ENCODE peak calls at places on chromosomes 5 and 9, in six cellular contexts. Y is gastrocnemius medialis; A is IMR-90; W is osteoblast; Z is neural progenitor cell; G is CD4-positive, alpha-beta T cell. N is an unnamed sample. For H3K9me3, the result is how much of the 10 kb centered on the place peaks cover.

GRCh38 chr9:136493567-136493971 is 10.7 kb upstream of the SEC16A start:
- DNase-seq in Y (no peak), A (no peak), W (no peak), Z (no peak), G (no peak), N (no peak)

GRCh38 chr5:153534102-153534501 is 43.6 kb downstream of the GRIA1 start:
- DNase-seq in Y (no peak), A (no peak), W (no peak), Z (no peak), G (no peak), N (no peak)

GRCh38 chr9:36862206-36863145 is 171.6 kb downstream of the PAX5 start:
- DNase-seq in Y (no peak), A (peak), W (peak), Z (peak), G (no peak), N (no peak)

GRCh38 chr9:112839331-112839730 is 51.3 kb downstream of the SLC46A2 start:
- DNase-seq in Y (no peak), A (no peak), W (no peak), Z (no peak), G (no peak), N (no peak)

GRCh38 chr5:73363911-73364730 is 84.5 kb downstream of the FOXD1 start:
- DNase-seq in Y (no peak), A (peak), W (peak), Z (no peak), G (no peak), N (no peak)

GRCh38 chr5:173950829-173951228 is 38.1 kb upstream of the C5orf47 start:
- DNase-seq in Y (no peak), A (no peak), W (no peak), Z (no peak), G (no peak), N (no peak)

GRCh38 chr5:147522435-147522834 is 12.6 kb upstream of the DPYSL3 start:
- DNase-seq in Y (no peak), A (peak), W (no peak), Z (peak), G (no peak), N (no peak)

GRCh38 chr5:9699681-9700080 is 69.5 kb upstream of the TAS2R1 start:
- DNase-seq in Y (no peak), A (peak), W (no peak), Z (no peak), G (no peak), N (no peak)

GRCh38 chr9:134442486-134443168 is 116.4 kb downstream of the RXRA start:
- DNase-seq in Y (no peak), A (no peak), W (peak), Z (peak), G (no peak), N (no peak)

GRCh38 chr5:126676195-126676624 is 75.5 kb downstream of the PHAX start:
- DNase-seq in Y (peak), A (peak), W (peak), Z (peak), G (peak), N (no peak)

GRCh38 chr5:21236104-21236503 is 1248.1 kb upstream of the CDH18 start:
- DNase-seq in Y (no peak), A (no peak), W (no peak), Z (no peak), G (no peak), N (no peak)

GRCh38 chr9:87498046-87498815 is 564 bp downstream of the DAPK1 start:
- DNase-seq in Y (no peak), A (no peak), W (peak), Z (peak), G (no peak), N (no peak)

GRCh38 chr9:109254317-109254716 is 66.5 kb downstream of the EPB41L4B start:
- DNase-seq in Y (no peak), A (peak), W (peak), Z (no peak), G (no peak), N (no peak)

GRCh38 chr9:104094534-104095020 is 468 bp downstream of the SMC2 start:
- DNase-seq in Y (no peak), A (no peak), W (no peak), Z (no peak), G (no peak), N (no peak)

GRCh38 chr5:107104774-107105050 is 566.0 kb downstream of the EFNA5 start:
- DNase-seq in Y (peak), A (no peak), W (no peak), Z (no peak), G (no peak), N (no peak)

GRCh38 chr9:123102380-123103113 is 69.1 kb downstream of the GPR21 start:
- DNase-seq in Y (no peak), A (peak), W (no peak), Z (no peak), G (no peak), N (no peak)

GRCh38 chr5:89991592-89991991 is 418.0 kb downstream of the CETN3 start:
- DNase-seq in Y (no peak), A (no peak), W (no peak), Z (no peak), G (no peak), N (no peak)

GRCh38 chr9:125663127-125663526 is 43.9 kb downstream of the MAPKAP1 start:
- DNase-seq in Y (no peak), A (peak), W (peak), Z (no peak), G (no peak), N (no peak)

GRCh38 chr5:170632985-170633234 is 129.1 kb downstream of the KCNIP1 start:
- DNase-seq in Y (no peak), A (no peak), W (peak), Z (peak), G (peak), N (peak)

GRCh38 chr9:69584746-69585145 is 87.4 kb downstream of the APBA1 start:
- DNase-seq in Y (no peak), A (no peak), W (no peak), Z (no peak), G (no peak), N (no peak)

GRCh38 chr5:178808886-178809285 is 50.9 kb upstream of the ZNF354B start:
- DNase-seq in Y (no peak), A (no peak), W (no peak), Z (no peak), G (no peak), N (no peak)

GRCh38 chr9:134843740-134844139 is 36.9 kb upstream of the FCN2 start:
- DNase-seq in Y (no peak), A (no peak), W (peak), Z (no peak), G (no peak), N (no peak)

GRCh38 chr9:24413651-24414050 is 132.0 kb downstream of the IZUMO3 start:
- DNase-seq in Y (no peak), A (no peak), W (no peak), Z (no peak), G (no peak), N (no peak)

GRCh38 chr9:79060726-79061125 is 511.0 kb upstream of the TLE4 start:
- DNase-seq in Y (no peak), A (peak), W (no peak), Z (no peak), G (no peak), N (no peak)

GRCh38 chr5:66012271-66012670 is 85.9 kb downstream of the ERBIN start:
- DNase-seq in Y (no peak), A (no peak), W (no peak), Z (no peak), G (no peak), N (no peak)

GRCh38 chr5:37840036-37840909 is at the start of gene GDNF:
- DNase-seq in Y (no peak), A (peak), W (peak), Z (peak), G (no peak), N (no peak)

GRCh38 chr9:78678901-78679300 is 382.0 kb downstream of the PSAT1 start:
- DNase-seq in Y (no peak), A (no peak), W (no peak), Z (no peak), G (no peak), N (no peak)

GRCh38 chr5:35854248-35854647 is 2.4 kb upstream of the IL7R start:
- DNase-seq in Y (no peak), A (no peak), W (no peak), Z (no peak), G (peak), N (no peak)

GRCh38 chr5:171595401-171595800 is 176.0 kb downstream of the FGF18 start:
- DNase-seq in Y (no peak), A (no peak), W (no peak), Z (no peak), G (no peak), N (no peak)

GRCh38 chr9:33927694-33928093 is 110.7 kb downstream of the UBE2R2 start:
- DNase-seq in Y (no peak), A (no peak), W (peak), Z (no peak), G (no peak), N (no peak)

GRCh38 chr5:169649486-169649885 is 12.4 kb downstream of the DOCK2 start:
- DNase-seq in Y (no peak), A (no peak), W (no peak), Z (no peak), G (no peak), N (no peak)

GRCh38 chr5:52685621-52686370 is 101.9 kb upstream of the ITGA1 start:
- DNase-seq in Y (no peak), A (no peak), W (no peak), Z (no peak), G (no peak), N (no peak)

GRCh38 chr5:123496892-123497291 is 15.1 kb upstream of the CSNK1G3 start:
- DNase-seq in Y (no peak), A (peak), W (no peak), Z (no peak), G (no peak), N (no peak)

GRCh38 chr5:31449175-31449574 is 82.7 kb downstream of the DROSHA start:
- DNase-seq in Y (no peak), A (peak), W (no peak), Z (no peak), G (no peak), N (no peak)

GRCh38 chr5:113776832-113777525 is 263.5 kb downstream of the YTHDC2 start:
- DNase-seq in Y (no peak), A (no peak), W (no peak), Z (no peak), G (no peak), N (no peak)

GRCh38 chr9:33133186-33133585 is 34.0 kb downstream of the B4GALT1 start:
- DNase-seq in Y (no peak), A (no peak), W (peak), Z (no peak), G (no peak), N (peak)

GRCh38 chr9:125649315-125649714 is 57.7 kb downstream of the MAPKAP1 start:
- DNase-seq in Y (peak), A (peak), W (peak), Z (no peak), G (no peak), N (peak)

GRCh38 chr9:119365291-119366027 is 3.8 kb downstream of the BRINP1 start:
- DNase-seq in Y (no peak), A (no peak), W (no peak), Z (peak), G (no peak), N (no peak)

DNA sequence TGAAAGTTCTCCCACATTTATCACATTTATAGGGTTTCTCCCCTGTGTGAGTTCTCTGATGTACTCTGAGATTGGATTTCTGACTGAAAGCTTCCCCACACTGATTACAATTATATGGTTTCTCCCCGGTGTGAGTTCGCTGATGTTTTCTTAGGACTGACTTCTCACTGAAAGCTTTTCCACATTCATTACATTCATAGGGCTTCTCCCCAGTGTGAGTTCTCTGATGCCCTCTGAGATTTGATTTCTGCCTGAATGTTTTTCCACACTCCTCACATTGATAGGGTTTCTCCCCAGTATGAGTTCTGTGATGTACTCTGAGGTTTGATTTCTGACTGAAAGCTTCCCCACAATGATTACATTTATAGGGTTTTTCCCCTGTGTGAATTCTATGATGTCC is 36.3 kb downstream of the ZNF782 start:
- DNase-seq in Y (no peak), A (no peak), W (no peak), Z (no peak), G (no peak), N (no peak)
- H3K9me3 ChIP-seq in Y (under half), A (under half), W (under half), Z (half or more), G (half or more), N (under half)

GRCh38 chr9:130911254-130912049 is 14.8 kb upstream of the QRFP start:
- DNase-seq in Y (no peak), A (no peak), W (no peak), Z (no peak), G (no peak), N (no peak)

GRCh38 chr9:130906727-130907416 is 10.3 kb upstream of the QRFP start:
- DNase-seq in Y (no peak), A (no peak), W (no peak), Z (peak), G (no peak), N (no peak)

GRCh38 chr9:130905902-130906726 is 9.5 kb upstream of the QRFP start:
- DNase-seq in Y (no peak), A (no peak), W (no peak), Z (no peak), G (no peak), N (no peak)

GRCh38 chr9:130908129-130908877 is 11.7 kb upstream of the QRFP start:
- DNase-seq in Y (no peak), A (no peak), W (no peak), Z (no peak), G (no peak), N (no peak)

GRCh38 chr9:130908878-130909356 is 12.3 kb upstream of the QRFP start:
- DNase-seq in Y (no peak), A (no peak), W (no peak), Z (no peak), G (no peak), N (no peak)
- H3K27ac ChIP-seq in Y (no peak), A (no peak), W (no peak), Z (no peak), G (no peak), N (no peak)

GRCh38 chr5:138725153-138725884 is 27.9 kb upstream of the CTNNA1 start:
- DNase-seq in Y (peak), A (peak), W (no peak), Z (peak), G (no peak), N (no peak)
- TF ChIP-seq CTCF in Y (no peak), A (peak), W (peak), Z (peak), G (no peak), N (no peak)

DNA sequence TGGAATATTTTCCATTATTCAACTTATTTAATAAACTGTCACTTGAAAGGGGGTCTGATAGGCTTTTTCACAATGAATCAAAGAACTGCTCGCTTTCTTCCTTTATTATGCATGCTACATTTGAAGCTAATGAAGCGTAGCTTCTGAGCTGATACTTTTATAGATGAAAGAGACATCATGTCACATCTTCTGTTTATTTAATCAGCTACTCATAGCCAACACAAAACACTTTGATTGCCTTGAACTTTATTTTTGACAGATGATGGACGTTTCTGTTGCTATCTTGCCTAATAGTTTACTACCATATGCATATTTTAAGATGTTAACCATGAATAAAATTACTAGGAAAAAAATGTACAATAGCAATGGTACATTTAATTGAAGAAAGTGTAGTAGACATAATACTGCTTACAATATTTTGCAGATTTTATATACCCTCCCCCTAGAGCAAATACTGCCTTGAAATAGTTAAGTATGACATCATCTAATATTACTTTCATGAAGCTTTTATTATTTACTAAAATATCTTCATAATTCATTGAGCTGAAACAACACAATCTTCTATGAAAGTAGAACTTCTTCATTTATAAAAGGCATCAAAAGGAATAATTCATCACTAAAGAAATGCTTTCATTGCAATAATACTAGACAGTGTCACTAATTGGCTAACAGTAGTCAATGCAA is 529.3 kb upstream of the TYRP1 start:
- DNase-seq in Y (no peak), A (no peak), W (no peak), Z (no peak), G (no peak), N (no peak)
- H3K9me3 ChIP-seq in Y (under half), A (under half), W (under half), Z (under half), G (under half), N (under half)

GRCh38 chr9:114080195-114080772 is 2.2 kb upstream of the AMBP start:
- DNase-seq in Y (no peak), A (no peak), W (no peak), Z (no peak), G (no peak), N (no peak)
- H3K27ac ChIP-seq in Y (no peak), A (no peak), W (no peak), Z (no peak), G (no peak), N (no peak)

DNA sequence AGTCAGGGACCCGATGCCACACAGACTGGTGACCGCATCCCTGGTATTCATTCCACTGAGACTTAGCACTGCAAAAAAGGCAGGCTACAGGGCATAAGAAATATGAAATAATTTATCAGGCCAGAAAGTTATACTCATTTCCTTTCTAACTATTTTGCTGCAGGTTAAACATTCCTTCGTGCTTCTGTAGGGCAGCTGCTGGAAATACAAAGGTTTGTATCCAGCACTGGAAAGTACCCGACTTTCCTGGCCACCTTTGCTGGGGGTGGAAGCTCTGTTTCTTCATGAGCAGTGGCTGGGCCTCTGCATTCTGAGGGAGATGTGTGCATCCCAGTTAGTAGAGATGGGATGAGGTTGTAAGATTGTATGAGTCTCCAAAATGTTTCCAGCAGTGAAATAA is 478.6 kb upstream of the WWC1 start:
- DNase-seq in Y (no peak), A (no peak), W (no peak), Z (no peak), G (no peak), N (no peak)
- TF ChIP-seq CTCF in Y (no peak), A (no peak), W (no peak), Z (no peak), G (no peak), N (no peak)

N was measured in tibial artery.